ENCODE peak calls at places on chromosome 16, in nine cellular contexts. L, R, Q, S, H, B, K, Z and N are unnamed samples.

GRCh38 chr16:29862383-29862883 is 593 bp downstream of the CDIPT start:
- DNase-seq in B (peak), S (peak), Z (no peak), Q (no peak), H (no peak), R (peak), L (no peak), K (no peak), N (no peak)

GRCh38 chr16:19844945-19845641 is 39.6 kb downstream of the GPRC5B start:
- DNase-seq in R (no peak), Z (peak), S (no peak), K (peak), Q (peak), H (no peak), L (no peak), B (no peak), N (peak)

GRCh38 chr16:78045865-78046581 is 23.7 kb downstream of the CLEC3A start:
- DNase-seq in L (peak), K (peak), H (no peak), R (peak), S (peak), Z (peak), Q (peak), B (peak), N (peak)

GRCh38 chr16:72992142-72992601 is 55.8 kb downstream of the ZFHX3 start:
- DNase-seq in B (no peak), R (no peak), Z (no peak), L (no peak), H (no peak), Q (no peak), S (no peak), K (no peak), N (no peak)

GRCh38 chr16:4594433-4595410 is 20.0 kb downstream of the UBALD1 start:
- DNase-seq in Z (no peak), H (no peak), Q (no peak), K (no peak), L (no peak), R (no peak), B (no peak), S (no peak), N (no peak)

GRCh38 chr16:3907586-3907985 is 27.1 kb upstream of the CREBBP start:
- DNase-seq in Q (no peak), R (no peak), Z (no peak), L (no peak), K (no peak), B (no peak), S (no peak), H (no peak), N (no peak)

GRCh38 chr16:50360779-50361178 is 8.0 kb downstream of the BRD7 start:
- DNase-seq in Z (no peak), K (no peak), Q (no peak), R (no peak), H (no peak), L (no peak), S (no peak), B (no peak), N (no peak)

GRCh38 chr16:2016407-2016922 is 3.1 kb upstream of the NPW start:
- DNase-seq in Z (no peak), B (no peak), K (no peak), L (no peak), H (no peak), Q (no peak), S (no peak), R (no peak), N (no peak)

GRCh38 chr16:85301171-85301690 is 189.0 kb upstream of the CIBAR2 start:
- DNase-seq in B (no peak), S (peak), L (no peak), Q (no peak), Z (no peak), K (no peak), R (no peak), H (no peak), N (no peak)

GRCh38 chr16:51034481-51035109 is 116.5 kb downstream of the SALL1 start:
- DNase-seq in Z (no peak), H (no peak), K (no peak), S (no peak), R (no peak), Q (no peak), L (no peak), B (no peak), N (no peak)

GRCh38 chr16:58970775-58971174 is 236.7 kb upstream of the GOT2 start:
- DNase-seq in H (no peak), R (no peak), Z (no peak), S (no peak), K (no peak), Q (no peak), L (no peak), B (no peak), N (no peak)

GRCh38 chr16:80804061-80804450 is 342 bp downstream of the CDYL2 start:
- DNase-seq in H (no peak), K (peak), B (peak), Z (no peak), S (no peak), L (no peak), R (peak), Q (peak), N (peak)

GRCh38 chr16:9844361-9844760 is 337.9 kb downstream of the GRIN2A start:
- DNase-seq in L (no peak), R (peak), H (peak), S (no peak), K (no peak), B (no peak), Z (no peak), Q (no peak), N (no peak)

GRCh38 chr16:12314786-12315185 is 338.3 kb downstream of the SNX29 start:
- DNase-seq in S (no peak), Z (no peak), K (no peak), L (no peak), Q (no peak), H (no peak), B (no peak), R (no peak), N (no peak)

GRCh38 chr16:4327782-4328579 is 12.1 kb downstream of the GLIS2 start:
- DNase-seq in B (peak), Z (peak), Q (peak), K (peak), R (peak), L (peak), H (peak), S (peak), N (no peak)

GRCh38 chr16:6684076-6684673 is 648.5 kb upstream of the RBFOX1 start:
- DNase-seq in K (peak), Z (no peak), R (no peak), S (no peak), H (peak), L (no peak), B (peak), Q (no peak), N (peak)

GRCh38 chr16:88700636-88701482 is 5.3 kb downstream of the RNF166 start:
- DNase-seq in K (peak), Q (peak), H (peak), B (peak), Z (peak), S (peak), L (peak), R (peak), N (peak)

GRCh38 chr16:14301150-14302030 is 230.3 kb downstream of the MRTFB start:
- DNase-seq in B (no peak), Q (no peak), Z (peak), R (peak), S (peak), L (peak), H (no peak), K (peak), N (peak)

GRCh38 chr16:21156767-21157467 is 1.6 kb upstream of the LDAF1 start:
- DNase-seq in Z (no peak), K (peak), L (peak), B (peak), R (peak), S (peak), H (no peak), Q (peak), N (peak)

GRCh38 chr16:65214196-65214595 is 92.3 kb upstream of the CDH11 start:
- DNase-seq in Q (peak), R (no peak), S (no peak), H (no peak), B (no peak), K (no peak), L (no peak), Z (no peak), N (no peak)

GRCh38 chr16:2852731-2853507 is 5.1 kb downstream of the PRSS22 start:
- DNase-seq in S (no peak), Q (no peak), B (no peak), H (no peak), L (no peak), K (no peak), R (no peak), Z (no peak), N (no peak)

GRCh38 chr16:75555707-75556512 is at the start of gene TMEM231:
- DNase-seq in S (peak), R (peak), H (peak), L (peak), Z (peak), K (peak), Q (peak), B (peak), N (peak)
- TF ChIP-seq POLR2A in S (no peak), R (no peak), H (peak), L (no peak), Z (peak), K (peak), Q (no peak), B (peak), N (peak)

GRCh38 chr16:27229891-27230470 is 26.7 kb downstream of the KDM8 start:
- DNase-seq in H (no peak), Z (no peak), K (no peak), S (no peak), B (no peak), L (no peak), R (no peak), Q (no peak), N (no peak)

GRCh38 chr16:27228621-27229501 is 25.5 kb downstream of the KDM8 start:
- DNase-seq in B (no peak), L (no peak), Q (no peak), S (no peak), H (no peak), R (no peak), K (no peak), Z (peak), N (no peak)

GRCh38 chr16:27231692-27232060 is 28.4 kb downstream of the KDM8 start:
- DNase-seq in R (no peak), H (no peak), B (no peak), S (no peak), Q (no peak), K (no peak), L (no peak), Z (no peak), N (no peak)

GRCh38 chr16:27232061-27232841 is 28.9 kb downstream of the KDM8 start:
- DNase-seq in K (no peak), Z (no peak), H (no peak), S (no peak), B (no peak), Q (no peak), L (no peak), R (no peak), N (no peak)

GRCh38 chr16:27230562-27230991 is 27.3 kb downstream of the KDM8 start:
- DNase-seq in Q (no peak), Z (no peak), K (no peak), L (no peak), S (peak), R (no peak), H (no peak), B (no peak), N (no peak)
- TF ChIP-seq POLR2A in Q (no peak), Z (no peak), K (no peak), L (no peak), S (no peak), R (no peak), H (no peak), B (no peak), N (no peak)

GRCh38 chr16:11234884-11235702 is 20.9 kb downstream of the SOCS1 start:
- DNase-seq in S (no peak), Z (no peak), L (no peak), B (no peak), K (no peak), Q (peak), H (no peak), R (no peak), N (no peak)

GRCh38 chr16:11233727-11234376 is 22.2 kb downstream of the SOCS1 start:
- DNase-seq in Z (no peak), L (no peak), Q (no peak), B (no peak), S (no peak), R (no peak), K (no peak), H (no peak), N (no peak)

GRCh38 chr16:11232302-11232851 is 23.6 kb downstream of the SOCS1 start:
- DNase-seq in H (no peak), L (no peak), K (no peak), Z (no peak), R (no peak), S (no peak), B (no peak), Q (no peak), N (no peak)

GRCh38 chr16:11231367-11231970 is 24.5 kb downstream of the SOCS1 start:
- DNase-seq in Q (no peak), Z (no peak), H (no peak), S (no peak), B (no peak), K (peak), R (no peak), L (no peak), N (no peak)

DNA sequence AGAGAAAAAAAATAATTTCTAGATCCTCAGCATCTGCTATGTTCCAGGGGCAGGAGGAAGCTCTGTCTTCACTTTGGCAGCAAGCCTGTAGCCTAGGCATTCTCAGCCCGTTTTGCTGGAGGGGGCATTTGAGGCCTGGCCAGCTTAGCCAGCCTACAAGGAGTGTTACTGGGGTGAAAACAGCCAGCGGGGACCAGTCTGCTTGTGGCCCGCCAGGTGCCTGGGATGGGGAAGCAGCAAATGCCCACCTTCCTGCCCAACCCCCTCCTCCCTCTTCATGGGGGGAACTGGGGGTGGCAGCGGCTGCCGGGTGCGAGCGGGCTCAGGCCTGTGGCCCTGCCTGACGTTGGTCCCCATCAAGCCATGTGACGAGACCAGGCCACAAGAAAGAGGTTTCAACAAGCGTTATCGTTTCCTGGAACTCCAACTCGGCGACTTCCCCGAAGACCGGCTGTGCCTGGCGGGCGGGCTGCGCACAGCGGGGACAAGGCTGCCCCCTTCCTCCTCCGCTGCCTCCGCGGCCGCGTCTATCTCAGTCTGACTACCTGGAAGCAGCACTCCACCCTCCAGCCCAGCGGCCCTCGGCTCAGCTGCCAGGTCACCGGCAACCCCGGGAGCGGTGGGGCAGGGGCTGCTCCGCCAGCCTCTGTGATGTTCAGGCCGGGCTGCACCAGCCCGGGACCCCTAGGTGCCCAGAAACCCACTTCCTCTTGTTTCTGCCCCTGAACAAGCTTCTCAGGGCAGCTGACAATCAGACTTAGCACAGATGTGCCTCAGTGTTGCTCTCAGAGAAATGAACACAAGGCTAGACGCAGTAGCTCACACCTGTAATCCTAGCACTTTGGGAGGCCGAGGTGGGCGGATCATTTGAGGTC is 22.9 kb downstream of the SOCS1 start:
- DNase-seq in Z (peak), B (no peak), Q (no peak), H (no peak), L (no peak), K (no peak), S (peak), R (no peak), N (no peak)
- TF ChIP-seq POLR2A in Z (no peak), B (no peak), Q (no peak), H (no peak), L (no peak), K (no peak), S (no peak), R (no peak), N (no peak)

GRCh38 chr16:31455601-31456314 is 3.5 kb upstream of the ARMC5 start:
- DNase-seq in R (peak), H (no peak), L (no peak), Q (no peak), K (peak), B (no peak), S (no peak), Z (peak), N (no peak)
- TF ChIP-seq POLR2A in R (no peak), H (no peak), L (no peak), Q (no peak), K (no peak), B (no peak), S (no peak), Z (no peak), N (no peak)

DNA sequence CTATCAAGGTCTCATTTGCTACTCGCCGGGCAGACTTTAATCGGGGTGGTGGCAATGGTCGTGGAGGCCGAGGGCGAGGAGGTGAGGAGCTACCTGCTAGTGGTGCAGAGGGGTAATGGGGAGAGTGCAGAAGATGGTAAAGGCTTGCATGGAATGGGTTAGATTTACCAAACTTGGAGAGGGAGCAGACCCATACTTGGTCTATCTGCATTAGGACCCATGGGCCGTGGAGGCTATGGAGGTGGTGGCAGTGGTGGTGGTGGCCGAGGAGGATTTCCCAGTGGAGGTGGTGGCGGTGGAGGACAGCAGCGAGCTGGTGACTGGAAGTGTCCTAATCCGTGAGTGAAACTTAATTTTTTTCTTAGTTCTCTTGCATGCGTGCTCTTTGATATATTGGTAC is 10.1 kb downstream of the FUS start:
- DNase-seq in R (no peak), L (no peak), K (no peak), S (no peak), H (no peak), Q (no peak), B (no peak), Z (no peak), N (no peak)
- TF ChIP-seq POLR2A in R (no peak), L (no peak), K (no peak), S (no peak), H (no peak), Q (no peak), B (no peak), Z (no peak), N (no peak)

DNA sequence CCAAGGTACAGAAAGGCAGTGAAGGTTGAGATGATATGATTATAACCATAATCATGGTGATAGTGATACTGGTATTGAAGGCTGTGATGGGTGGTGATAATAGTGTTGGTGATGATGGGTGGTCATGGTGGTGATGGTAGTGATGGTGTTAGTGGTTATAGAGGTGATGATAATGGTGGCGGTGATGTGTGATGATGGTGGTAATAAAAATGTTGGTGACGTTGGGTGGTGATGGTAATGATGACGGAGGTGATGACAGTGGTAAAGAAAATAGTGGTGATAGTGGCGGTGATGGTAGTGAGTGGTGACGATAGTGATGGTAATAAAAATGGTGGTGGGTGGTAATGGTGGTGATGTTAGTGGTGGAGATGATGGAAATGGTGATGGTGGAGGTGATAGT is 65.1 kb upstream of the KDM8 start:
- DNase-seq in L (no peak), S (no peak), R (no peak), Z (no peak), Q (no peak), H (no peak), K (no peak), B (no peak), N (no peak)
- TF ChIP-seq POLR2A in L (no peak), S (no peak), R (no peak), Z (no peak), Q (no peak), H (no peak), K (no peak), B (no peak), N (no peak)

DNA sequence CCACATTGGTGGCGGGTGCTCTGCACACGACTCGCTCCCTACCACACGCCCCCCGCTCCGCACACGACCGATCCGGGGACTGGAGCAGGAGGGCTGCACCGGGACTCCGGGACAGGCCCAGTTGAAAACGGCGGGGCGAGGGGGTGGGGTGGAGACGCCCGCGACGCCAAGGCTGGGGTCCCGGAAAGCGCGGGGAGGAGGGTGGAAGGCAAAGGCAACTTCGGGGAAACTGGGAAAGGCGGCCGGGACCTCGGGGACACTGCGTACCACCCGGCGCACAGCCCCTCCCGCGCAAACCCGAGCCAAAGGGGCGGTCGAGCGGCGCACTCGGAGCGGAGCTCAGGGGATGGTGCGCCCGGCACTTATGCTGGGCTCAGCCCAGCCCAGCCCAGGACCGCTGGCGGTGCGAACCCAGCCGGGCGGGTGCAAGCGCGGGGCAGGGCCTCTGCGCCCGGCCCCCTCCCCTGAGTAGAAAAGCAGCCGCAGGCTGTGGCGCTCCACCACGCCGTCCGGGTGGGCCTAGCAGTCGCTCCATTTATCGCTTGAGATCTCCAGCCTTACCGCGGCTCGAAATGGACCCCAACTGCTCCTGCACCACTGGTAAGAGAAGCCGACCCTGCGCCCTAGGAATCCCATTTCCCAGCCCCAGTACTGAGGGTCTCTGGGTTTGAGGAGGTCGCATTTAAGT is at the start of gene MT1M:
- DNase-seq in L (peak), Q (no peak), B (peak), K (peak), H (no peak), Z (peak), S (peak), R (no peak), N (no peak)
- TF ChIP-seq POLR2A in L (no peak), Q (no peak), B (peak), K (peak), H (peak), Z (peak), S (no peak), R (no peak), N (no peak)